ENCODE peak calls at places on chromosomes 11 and 22, in seven cellular contexts. One of them, this sample, is unnamed.

GRCh38 chr22:20783844-20784723 is 10.2 kb downstream of the SERPIND1 start:
- DNase-seq in NCI-H774: peak; percentile 31
- DNase-seq in T-helper 1 cell: no peak
- DNase-seq in dorsolateral prefrontal cortex: no peak
- DNase-seq in CD4-positive, alpha-beta T cell: peak; percentile 8
- DNase-seq in NCI-H1092 treated with DMSO at 0.1 percent for 48 hours: peak; percentile 76
- DNase-seq in GM12864: peak; percentile 57
- DNase-seq in this sample: peak; percentile 28

GRCh38 chr22:44445731-44446130 is 52.3 kb downstream of the RTL6 start:
- DNase-seq in NCI-H774: no peak
- DNase-seq in T-helper 1 cell: no peak
- DNase-seq in dorsolateral prefrontal cortex: no peak
- DNase-seq in CD4-positive, alpha-beta T cell: no peak
- DNase-seq in NCI-H1092 treated with DMSO at 0.1 percent for 48 hours: no peak
- DNase-seq in GM12864: no peak
- DNase-seq in this sample: no peak

GRCh38 chr11:120121914-120122473 is 15.9 kb downstream of the TRIM29 start:
- DNase-seq in NCI-H774: no peak
- DNase-seq in T-helper 1 cell: no peak
- DNase-seq in dorsolateral prefrontal cortex: no peak
- DNase-seq in CD4-positive, alpha-beta T cell: no peak
- DNase-seq in NCI-H1092 treated with DMSO at 0.1 percent for 48 hours: no peak
- DNase-seq in GM12864: no peak
- DNase-seq in this sample: no peak

GRCh38 chr11:129490004-129490403 is 114.4 kb downstream of the BARX2 start:
- DNase-seq in NCI-H774: no peak
- DNase-seq in T-helper 1 cell: no peak
- DNase-seq in dorsolateral prefrontal cortex: no peak
- DNase-seq in CD4-positive, alpha-beta T cell: no peak
- DNase-seq in NCI-H1092 treated with DMSO at 0.1 percent for 48 hours: no peak
- DNase-seq in GM12864: no peak
- DNase-seq in this sample: no peak

GRCh38 chr11:118283311-118283636 is 19.2 kb upstream of the MPZL2 start:
- DNase-seq in NCI-H774: no peak
- DNase-seq in T-helper 1 cell: no peak
- DNase-seq in dorsolateral prefrontal cortex: no peak
- DNase-seq in CD4-positive, alpha-beta T cell: no peak
- DNase-seq in NCI-H1092 treated with DMSO at 0.1 percent for 48 hours: no peak
- DNase-seq in GM12864: no peak
- DNase-seq in this sample: no peak

GRCh38 chr11:61747389-61748285 is 4.8 kb upstream of the MYRF start:
- DNase-seq in NCI-H774: peak; percentile 59
- DNase-seq in T-helper 1 cell: no peak
- DNase-seq in dorsolateral prefrontal cortex: peak; percentile 91
- DNase-seq in CD4-positive, alpha-beta T cell: peak; percentile 15
- DNase-seq in NCI-H1092 treated with DMSO at 0.1 percent for 48 hours: peak; percentile 28
- DNase-seq in GM12864: no peak
- DNase-seq in this sample: no peak

GRCh38 chr11:104946907-104947306 is 21.5 kb downstream of the CASP4 start:
- DNase-seq in NCI-H774: no peak
- DNase-seq in T-helper 1 cell: no peak
- DNase-seq in dorsolateral prefrontal cortex: no peak
- DNase-seq in CD4-positive, alpha-beta T cell: no peak
- DNase-seq in NCI-H1092 treated with DMSO at 0.1 percent for 48 hours: peak; percentile 6
- DNase-seq in GM12864: peak; percentile 18
- DNase-seq in this sample: peak; percentile 27

GRCh38 chr11:64165482-64165841 is 451 bp downstream of the MACROD1 start:
- DNase-seq in NCI-H774: no peak
- DNase-seq in T-helper 1 cell: no peak
- DNase-seq in dorsolateral prefrontal cortex: no peak
- DNase-seq in CD4-positive, alpha-beta T cell: no peak
- DNase-seq in NCI-H1092 treated with DMSO at 0.1 percent for 48 hours: peak; percentile 50
- DNase-seq in GM12864: no peak
- DNase-seq in this sample: no peak

GRCh38 chr22:35076648-35077047 is 10.7 kb downstream of the ISX start:
- DNase-seq in NCI-H774: no peak
- DNase-seq in T-helper 1 cell: no peak
- DNase-seq in dorsolateral prefrontal cortex: no peak
- DNase-seq in CD4-positive, alpha-beta T cell: no peak
- DNase-seq in NCI-H1092 treated with DMSO at 0.1 percent for 48 hours: no peak
- DNase-seq in GM12864: no peak
- DNase-seq in this sample: no peak

GRCh38 chr11:6576471-6577373 is 26.7 kb downstream of the RRP8 start:
- DNase-seq in NCI-H774: no peak
- DNase-seq in T-helper 1 cell: no peak
- DNase-seq in dorsolateral prefrontal cortex: no peak
- DNase-seq in CD4-positive, alpha-beta T cell: no peak
- DNase-seq in NCI-H1092 treated with DMSO at 0.1 percent for 48 hours: peak; percentile 81
- DNase-seq in GM12864: no peak
- DNase-seq in this sample: no peak

GRCh38 chr11:45530776-45531175 is 134.6 kb downstream of the CHST1 start:
- DNase-seq in NCI-H774: peak; percentile 14
- DNase-seq in T-helper 1 cell: no peak
- DNase-seq in dorsolateral prefrontal cortex: no peak
- DNase-seq in CD4-positive, alpha-beta T cell: no peak
- DNase-seq in NCI-H1092 treated with DMSO at 0.1 percent for 48 hours: no peak
- DNase-seq in GM12864: no peak
- DNase-seq in this sample: no peak

GRCh38 chr22:43490311-43490710 is 78.5 kb downstream of the MPPED1 start:
- DNase-seq in NCI-H774: no peak
- DNase-seq in T-helper 1 cell: no peak
- DNase-seq in dorsolateral prefrontal cortex: no peak
- DNase-seq in CD4-positive, alpha-beta T cell: no peak
- DNase-seq in NCI-H1092 treated with DMSO at 0.1 percent for 48 hours: no peak
- DNase-seq in GM12864: no peak
- DNase-seq in this sample: no peak

GRCh38 chr11:61147271-61147670 is 14.0 kb downstream of the VPS37C start:
- DNase-seq in NCI-H774: no peak
- DNase-seq in T-helper 1 cell: no peak
- DNase-seq in dorsolateral prefrontal cortex: no peak
- DNase-seq in CD4-positive, alpha-beta T cell: no peak
- DNase-seq in NCI-H1092 treated with DMSO at 0.1 percent for 48 hours: no peak
- DNase-seq in GM12864: no peak
- DNase-seq in this sample: no peak

GRCh38 chr11:123197711-123198110 is 2.7 kb upstream of the CLMP start:
- DNase-seq in NCI-H774: no peak
- DNase-seq in T-helper 1 cell: no peak
- DNase-seq in dorsolateral prefrontal cortex: no peak
- DNase-seq in CD4-positive, alpha-beta T cell: no peak
- DNase-seq in NCI-H1092 treated with DMSO at 0.1 percent for 48 hours: no peak
- DNase-seq in GM12864: no peak
- DNase-seq in this sample: no peak

GRCh38 chr11:61779666-61780525 is 12.5 kb downstream of the TMEM258 start:
- DNase-seq in NCI-H774: no peak
- DNase-seq in T-helper 1 cell: no peak
- DNase-seq in dorsolateral prefrontal cortex: no peak
- DNase-seq in CD4-positive, alpha-beta T cell: no peak
- DNase-seq in NCI-H1092 treated with DMSO at 0.1 percent for 48 hours: no peak
- DNase-seq in GM12864: no peak
- DNase-seq in this sample: no peak

GRCh38 chr22:46104881-46105493 is 45.3 kb upstream of the PPARA start:
- DNase-seq in NCI-H774: no peak
- DNase-seq in T-helper 1 cell: no peak
- DNase-seq in dorsolateral prefrontal cortex: no peak
- DNase-seq in CD4-positive, alpha-beta T cell: no peak
- DNase-seq in NCI-H1092 treated with DMSO at 0.1 percent for 48 hours: no peak
- DNase-seq in GM12864: no peak
- DNase-seq in this sample: no peak

GRCh38 chr22:41998361-41999261 is at the start of gene WBP2NL:
- DNase-seq in NCI-H774: peak; percentile 65
- DNase-seq in T-helper 1 cell: peak; percentile 82
- DNase-seq in dorsolateral prefrontal cortex: peak; percentile 85
- DNase-seq in CD4-positive, alpha-beta T cell: peak; percentile 83
- DNase-seq in NCI-H1092 treated with DMSO at 0.1 percent for 48 hours: no peak
- DNase-seq in GM12864: peak; percentile 55
- DNase-seq in this sample: peak; percentile 58

GRCh38 chr11:62394825-62395538 is 23.9 kb upstream of the SCGB1A1 start:
- DNase-seq in NCI-H774: peak; percentile 81
- DNase-seq in T-helper 1 cell: peak; percentile 19
- DNase-seq in dorsolateral prefrontal cortex: peak; percentile 69
- DNase-seq in CD4-positive, alpha-beta T cell: no peak
- DNase-seq in NCI-H1092 treated with DMSO at 0.1 percent for 48 hours: peak; percentile 87
- DNase-seq in GM12864: peak; percentile 38
- DNase-seq in this sample: peak; percentile 28

GRCh38 chr11:76152086-76152658 is 54.1 kb downstream of the WNT11 start:
- DNase-seq in NCI-H774: peak; percentile 69
- DNase-seq in T-helper 1 cell: peak; percentile 62
- DNase-seq in dorsolateral prefrontal cortex: peak; percentile 78
- DNase-seq in CD4-positive, alpha-beta T cell: peak; percentile 74
- DNase-seq in NCI-H1092 treated with DMSO at 0.1 percent for 48 hours: no peak
- DNase-seq in GM12864: peak; percentile 60
- DNase-seq in this sample: peak; percentile 60

This sample was measured in GM12878.